ENCODE peak calls at places on chromosomes 7 and 10, in seven cellular contexts. K is hypothalamus; A is iPS-NIHi11; V is activated naive CD8-positive, alpha-beta T cell treated with anti-CD3 and anti-CD28 coated beads, Interleukin-2, amount 50 U/mL, for 24 hours; Y is nucleus accumbens; R is stimulated activated CD8-positive, alpha-beta memory T cell treated with anti-CD3 and anti-CD28 coated beads, Interleukin-2, amount 100 ng/mL, for 1 hour; H is G401. W is an unnamed sample.

GRCh38 chr7:76315372-76315771 is 12.9 kb downstream of the HSPB1 start:
- DNase-seq in K (no peak), A (no peak), V (no peak), Y (no peak), R (no peak), H (no peak), W (no peak)

GRCh38 chr7:155980841-155981240 is 168.6 kb upstream of the SHH start:
- DNase-seq in K (no peak), A (no peak), V (no peak), Y (no peak), R (no peak), H (no peak), W (no peak)

GRCh38 chr10:31268616-31269303 is 50.3 kb upstream of the ZEB1 start:
- DNase-seq in K (no peak), A (no peak), V (no peak), Y (no peak), R (no peak), H (no peak), W (no peak)

GRCh38 chr10:5481121-5481520 is 18.2 kb downstream of the CALML5 start:
- DNase-seq in K (no peak), A (no peak), V (no peak), Y (no peak), R (no peak), H (no peak), W (peak; percentile 66)

GRCh38 chr7:20219062-20219445 is 1.9 kb upstream of the MACC1 start:
- DNase-seq in K (no peak), A (no peak), V (no peak), Y (no peak), R (no peak), H (no peak), W (no peak)

GRCh38 chr10:21173964-21174669 is 277.0 kb upstream of the NEBL start:
- DNase-seq in K (no peak), A (peak; percentile 80), V (peak; percentile 46), Y (peak; percentile 21), R (no peak), H (peak; percentile 71), W (peak; percentile 73)

GRCh38 chr10:99850041-99850766 is 67.8 kb downstream of the ABCC2 start:
- DNase-seq in K (no peak), A (peak; percentile 34), V (no peak), Y (no peak), R (no peak), H (no peak), W (no peak)

GRCh38 chr7:158945514-158945913 is 89.2 kb downstream of the DYNC2I1 start:
- DNase-seq in K (no peak), A (no peak), V (no peak), Y (no peak), R (no peak), H (no peak), W (no peak)

GRCh38 chr10:21720090-21720489 is 186.1 kb downstream of the MLLT10 start:
- DNase-seq in K (no peak), A (no peak), V (no peak), Y (no peak), R (no peak), H (peak; percentile 27), W (no peak)

GRCh38 chr10:8402469-8403074 is 348.1 kb downstream of the GATA3 start:
- DNase-seq in K (no peak), A (no peak), V (peak; percentile 41), Y (no peak), R (no peak), H (no peak), W (no peak)

GRCh38 chr10:132534348-132535064 is 3.1 kb upstream of the INPP5A start:
- DNase-seq in K (no peak), A (no peak), V (no peak), Y (no peak), R (no peak), H (no peak), W (no peak)

GRCh38 chr7:106223156-106223555 is 61.6 kb downstream of the NAMPT start:
- DNase-seq in K (no peak), A (no peak), V (no peak), Y (no peak), R (no peak), H (peak; percentile 71), W (no peak)

GRCh38 chr10:124000792-124001201 is 92.6 kb downstream of the CHST15 start:
- DNase-seq in K (no peak), A (no peak), V (no peak), Y (no peak), R (no peak), H (no peak), W (no peak)

GRCh38 chr7:104230606-104231005 is 22.8 kb upstream of the ORC5 start:
- DNase-seq in K (no peak), A (no peak), V (no peak), Y (no peak), R (no peak), H (no peak), W (no peak)